ENCODE peak calls at places on chromosomes 16 and 17, in nine cellular contexts. One of them, this sample, is unnamed.
A peak's percentile ranks its signal among the peaks of the same experiment; 100 is the strongest.

GRCh38 chr17:732788-733720 is 658 bp downstream of the TLCD3A start:
- DNase-seq in activated CD4-positive, CD25-positive, alpha-beta regulatory T cell: no peak
- DNase-seq in kidney: peak; percentile 87
- DNase-seq in Caki2: peak; percentile 50
- DNase-seq in dorsolateral prefrontal cortex: no peak
- DNase-seq in KG1: no peak
- DNase-seq in stimulated activated CD4-positive, alpha-beta T cell treated with anti-CD3 and anti-CD28 coated beads, Interleukin-15, amount 100 ng/mL, for 1 hour: no peak
- DNase-seq in Right ventricle myocardium superior: peak; percentile 50
- DNase-seq in activated T-cell treated with anti-CD3 and anti-CD28 coated beads, Interleukin-2, amount 50 U/mL, for 1 hour: peak; percentile 46
- DNase-seq in this sample: peak; percentile 72

GRCh38 chr17:66676421-66676820 is 158.5 kb upstream of the CACNG5 start:
- DNase-seq in activated CD4-positive, CD25-positive, alpha-beta regulatory T cell: no peak
- DNase-seq in kidney: peak; percentile 84
- DNase-seq in Caki2: peak; percentile 71
- DNase-seq in dorsolateral prefrontal cortex: no peak
- DNase-seq in KG1: no peak
- DNase-seq in stimulated activated CD4-positive, alpha-beta T cell treated with anti-CD3 and anti-CD28 coated beads, Interleukin-15, amount 100 ng/mL, for 1 hour: no peak
- DNase-seq in Right ventricle myocardium superior: no peak
- DNase-seq in activated T-cell treated with anti-CD3 and anti-CD28 coated beads, Interleukin-2, amount 50 U/mL, for 1 hour: no peak
- DNase-seq in this sample: peak; percentile 84

GRCh38 chr17:50687200-50688066 is 20.3 kb downstream of the ANKRD40 start:
- DNase-seq in activated CD4-positive, CD25-positive, alpha-beta regulatory T cell: no peak
- DNase-seq in kidney: peak; percentile 66
- DNase-seq in Caki2: no peak
- DNase-seq in dorsolateral prefrontal cortex: no peak
- DNase-seq in KG1: no peak
- DNase-seq in stimulated activated CD4-positive, alpha-beta T cell treated with anti-CD3 and anti-CD28 coated beads, Interleukin-15, amount 100 ng/mL, for 1 hour: no peak
- DNase-seq in Right ventricle myocardium superior: no peak
- DNase-seq in activated T-cell treated with anti-CD3 and anti-CD28 coated beads, Interleukin-2, amount 50 U/mL, for 1 hour: no peak
- DNase-seq in this sample: no peak

GRCh38 chr17:46742539-46743270 is 75.8 kb downstream of the WNT3 start:
- DNase-seq in activated CD4-positive, CD25-positive, alpha-beta regulatory T cell: no peak
- DNase-seq in kidney: no peak
- DNase-seq in Caki2: peak; percentile 62
- DNase-seq in dorsolateral prefrontal cortex: no peak
- DNase-seq in KG1: peak; percentile 8
- DNase-seq in stimulated activated CD4-positive, alpha-beta T cell treated with anti-CD3 and anti-CD28 coated beads, Interleukin-15, amount 100 ng/mL, for 1 hour: no peak
- DNase-seq in Right ventricle myocardium superior: no peak
- DNase-seq in activated T-cell treated with anti-CD3 and anti-CD28 coated beads, Interleukin-2, amount 50 U/mL, for 1 hour: no peak
- DNase-seq in this sample: no peak

GRCh38 chr16:65002265-65002664 is 119.6 kb downstream of the CDH11 start:
- DNase-seq in activated CD4-positive, CD25-positive, alpha-beta regulatory T cell: no peak
- DNase-seq in kidney: no peak
- DNase-seq in Caki2: no peak
- DNase-seq in dorsolateral prefrontal cortex: no peak
- DNase-seq in KG1: no peak
- DNase-seq in stimulated activated CD4-positive, alpha-beta T cell treated with anti-CD3 and anti-CD28 coated beads, Interleukin-15, amount 100 ng/mL, for 1 hour: no peak
- DNase-seq in Right ventricle myocardium superior: no peak
- DNase-seq in activated T-cell treated with anti-CD3 and anti-CD28 coated beads, Interleukin-2, amount 50 U/mL, for 1 hour: no peak
- DNase-seq in this sample: no peak

GRCh38 chr16:22677024-22677830 is 136.7 kb upstream of the HS3ST2 start:
- DNase-seq in activated CD4-positive, CD25-positive, alpha-beta regulatory T cell: no peak
- DNase-seq in kidney: no peak
- DNase-seq in Caki2: no peak
- DNase-seq in dorsolateral prefrontal cortex: no peak
- DNase-seq in KG1: no peak
- DNase-seq in stimulated activated CD4-positive, alpha-beta T cell treated with anti-CD3 and anti-CD28 coated beads, Interleukin-15, amount 100 ng/mL, for 1 hour: no peak
- DNase-seq in Right ventricle myocardium superior: no peak
- DNase-seq in activated T-cell treated with anti-CD3 and anti-CD28 coated beads, Interleukin-2, amount 50 U/mL, for 1 hour: no peak
- DNase-seq in this sample: no peak

GRCh38 chr17:81043725-81044427 is 8.9 kb downstream of the BAIAP2 start:
- DNase-seq in activated CD4-positive, CD25-positive, alpha-beta regulatory T cell: no peak
- DNase-seq in kidney: peak; percentile 95
- DNase-seq in Caki2: peak; percentile 97
- DNase-seq in dorsolateral prefrontal cortex: no peak
- DNase-seq in KG1: no peak
- DNase-seq in stimulated activated CD4-positive, alpha-beta T cell treated with anti-CD3 and anti-CD28 coated beads, Interleukin-15, amount 100 ng/mL, for 1 hour: no peak
- DNase-seq in Right ventricle myocardium superior: peak; percentile 62
- DNase-seq in activated T-cell treated with anti-CD3 and anti-CD28 coated beads, Interleukin-2, amount 50 U/mL, for 1 hour: no peak
- DNase-seq in this sample: peak; percentile 87

GRCh38 chr17:82865996-82866395 is 26.2 kb upstream of the ZNF750 start:
- DNase-seq in activated CD4-positive, CD25-positive, alpha-beta regulatory T cell: no peak
- DNase-seq in kidney: no peak
- DNase-seq in Caki2: no peak
- DNase-seq in dorsolateral prefrontal cortex: no peak
- DNase-seq in KG1: no peak
- DNase-seq in stimulated activated CD4-positive, alpha-beta T cell treated with anti-CD3 and anti-CD28 coated beads, Interleukin-15, amount 100 ng/mL, for 1 hour: no peak
- DNase-seq in Right ventricle myocardium superior: no peak
- DNase-seq in activated T-cell treated with anti-CD3 and anti-CD28 coated beads, Interleukin-2, amount 50 U/mL, for 1 hour: no peak
- DNase-seq in this sample: no peak

GRCh38 chr17:39626171-39626670 is 531 bp upstream of the PPP1R1B start:
- DNase-seq in activated CD4-positive, CD25-positive, alpha-beta regulatory T cell: no peak
- DNase-seq in kidney: no peak
- DNase-seq in Caki2: no peak
- DNase-seq in dorsolateral prefrontal cortex: no peak
- DNase-seq in KG1: no peak
- DNase-seq in stimulated activated CD4-positive, alpha-beta T cell treated with anti-CD3 and anti-CD28 coated beads, Interleukin-15, amount 100 ng/mL, for 1 hour: no peak
- DNase-seq in Right ventricle myocardium superior: no peak
- DNase-seq in activated T-cell treated with anti-CD3 and anti-CD28 coated beads, Interleukin-2, amount 50 U/mL, for 1 hour: no peak
- DNase-seq in this sample: no peak

GRCh38 chr16:74627506-74628220 is 20.7 kb upstream of the GLG1 start:
- DNase-seq in activated CD4-positive, CD25-positive, alpha-beta regulatory T cell: no peak
- DNase-seq in kidney: no peak
- DNase-seq in Caki2: peak; percentile 64
- DNase-seq in dorsolateral prefrontal cortex: no peak
- DNase-seq in KG1: no peak
- DNase-seq in stimulated activated CD4-positive, alpha-beta T cell treated with anti-CD3 and anti-CD28 coated beads, Interleukin-15, amount 100 ng/mL, for 1 hour: no peak
- DNase-seq in Right ventricle myocardium superior: no peak
- DNase-seq in activated T-cell treated with anti-CD3 and anti-CD28 coated beads, Interleukin-2, amount 50 U/mL, for 1 hour: no peak
- DNase-seq in this sample: no peak

GRCh38 chr17:75854111-75854748 is 905 bp downstream of the WBP2 start:
- DNase-seq in activated CD4-positive, CD25-positive, alpha-beta regulatory T cell: no peak
- DNase-seq in kidney: no peak
- DNase-seq in Caki2: peak; percentile 63
- DNase-seq in dorsolateral prefrontal cortex: no peak
- DNase-seq in KG1: no peak
- DNase-seq in stimulated activated CD4-positive, alpha-beta T cell treated with anti-CD3 and anti-CD28 coated beads, Interleukin-15, amount 100 ng/mL, for 1 hour: no peak
- DNase-seq in Right ventricle myocardium superior: peak; percentile 35
- DNase-seq in activated T-cell treated with anti-CD3 and anti-CD28 coated beads, Interleukin-2, amount 50 U/mL, for 1 hour: no peak
- DNase-seq in this sample: no peak

GRCh38 chr16:68756250-68757051 is 19.4 kb downstream of the CDH1 start:
- DNase-seq in activated CD4-positive, CD25-positive, alpha-beta regulatory T cell: peak; percentile 32
- DNase-seq in kidney: peak; percentile 82
- DNase-seq in Caki2: peak; percentile 32
- DNase-seq in dorsolateral prefrontal cortex: no peak
- DNase-seq in KG1: no peak
- DNase-seq in stimulated activated CD4-positive, alpha-beta T cell treated with anti-CD3 and anti-CD28 coated beads, Interleukin-15, amount 100 ng/mL, for 1 hour: no peak
- DNase-seq in Right ventricle myocardium superior: no peak
- DNase-seq in activated T-cell treated with anti-CD3 and anti-CD28 coated beads, Interleukin-2, amount 50 U/mL, for 1 hour: no peak
- DNase-seq in this sample: peak; percentile 81

GRCh38 chr17:66727634-66728570 is 107.0 kb upstream of the CACNG5 start:
- DNase-seq in activated CD4-positive, CD25-positive, alpha-beta regulatory T cell: peak; percentile 11
- DNase-seq in kidney: no peak
- DNase-seq in Caki2: peak; percentile 38
- DNase-seq in dorsolateral prefrontal cortex: peak; percentile 72
- DNase-seq in KG1: peak; percentile 20
- DNase-seq in stimulated activated CD4-positive, alpha-beta T cell treated with anti-CD3 and anti-CD28 coated beads, Interleukin-15, amount 100 ng/mL, for 1 hour: no peak
- DNase-seq in Right ventricle myocardium superior: peak; percentile 65
- DNase-seq in activated T-cell treated with anti-CD3 and anti-CD28 coated beads, Interleukin-2, amount 50 U/mL, for 1 hour: peak; percentile 34
- DNase-seq in this sample: peak; percentile 61

GRCh38 chr16:83215417-83216001 is 588.7 kb downstream of the CDH13 start:
- DNase-seq in activated CD4-positive, CD25-positive, alpha-beta regulatory T cell: no peak
- DNase-seq in kidney: no peak
- DNase-seq in Caki2: peak; percentile 12
- DNase-seq in dorsolateral prefrontal cortex: no peak
- DNase-seq in KG1: peak; percentile 2
- DNase-seq in stimulated activated CD4-positive, alpha-beta T cell treated with anti-CD3 and anti-CD28 coated beads, Interleukin-15, amount 100 ng/mL, for 1 hour: no peak
- DNase-seq in Right ventricle myocardium superior: no peak
- DNase-seq in activated T-cell treated with anti-CD3 and anti-CD28 coated beads, Interleukin-2, amount 50 U/mL, for 1 hour: peak; percentile 25
- DNase-seq in this sample: no peak

GRCh38 chr17:50642722-50643656 is 8.3 kb downstream of the ABCC3 start:
- DNase-seq in activated CD4-positive, CD25-positive, alpha-beta regulatory T cell: no peak
- DNase-seq in kidney: peak; percentile 63
- DNase-seq in Caki2: peak; percentile 75
- DNase-seq in dorsolateral prefrontal cortex: no peak
- DNase-seq in KG1: no peak
- DNase-seq in stimulated activated CD4-positive, alpha-beta T cell treated with anti-CD3 and anti-CD28 coated beads, Interleukin-15, amount 100 ng/mL, for 1 hour: no peak
- DNase-seq in Right ventricle myocardium superior: no peak
- DNase-seq in activated T-cell treated with anti-CD3 and anti-CD28 coated beads, Interleukin-2, amount 50 U/mL, for 1 hour: no peak
- DNase-seq in this sample: no peak

GRCh38 chr17:51860934-51861561 is 297.5 kb downstream of the CA10 start:
- DNase-seq in activated CD4-positive, CD25-positive, alpha-beta regulatory T cell: no peak
- DNase-seq in kidney: no peak
- DNase-seq in Caki2: no peak
- DNase-seq in dorsolateral prefrontal cortex: peak; percentile 49
- DNase-seq in KG1: peak; percentile 0
- DNase-seq in stimulated activated CD4-positive, alpha-beta T cell treated with anti-CD3 and anti-CD28 coated beads, Interleukin-15, amount 100 ng/mL, for 1 hour: no peak
- DNase-seq in Right ventricle myocardium superior: no peak
- DNase-seq in activated T-cell treated with anti-CD3 and anti-CD28 coated beads, Interleukin-2, amount 50 U/mL, for 1 hour: no peak
- DNase-seq in this sample: no peak

This sample was measured in lower lobe of right lung.